ENCODE peak calls at places on chromosomes 2 and 18, in five cellular contexts. R, K, S, O and X are unnamed samples.

GRCh38 chr2:106057206-106057605 is 136.9 kb downstream of the UXS1 start:
- DNase-seq in K (peak; percentile 29), O (no peak), S (no peak), R (no peak), X (no peak)

GRCh38 chr2:14756981-14757657 is 124.6 kb downstream of the LRATD1 start:
- DNase-seq in O (peak; percentile 85), S (no peak), R (no peak), K (no peak), X (no peak)

GRCh38 chr2:218985325-218986091 is 524 bp upstream of the FEV start:
- DNase-seq in K (no peak), R (no peak), S (no peak), O (no peak), X (no peak)

GRCh38 chr2:67268806-67269205 is 128.3 kb upstream of the ETAA1 start:
- DNase-seq in S (no peak), O (peak; percentile 88), K (no peak), R (no peak), X (no peak)

GRCh38 chr2:205650450-205650849 is 31.9 kb upstream of the NRP2 start:
- DNase-seq in S (no peak), K (no peak), O (peak; percentile 61), R (peak; percentile 68), X (peak; percentile 25)

GRCh38 chr2:19802088-19802806 is 99.5 kb downstream of the TTC32 start:
- DNase-seq in R (no peak), S (no peak), K (no peak), O (peak; percentile 50), X (no peak)

GRCh38 chr2:187854801-187855200 is 300.6 kb upstream of the TFPI start:
- DNase-seq in S (no peak), O (no peak), K (no peak), R (no peak), X (no peak)

GRCh38 chr2:152602750-152603149 is 114.5 kb downstream of the PRPF40A start:
- DNase-seq in S (no peak), O (no peak), R (no peak), K (no peak), X (no peak)

GRCh38 chr2:224429441-224429810 is 27.5 kb upstream of the FAM124B start:
- DNase-seq in O (no peak), R (no peak), S (no peak), K (no peak), X (no peak)

GRCh38 chr2:105177546-105178254 is 63.8 kb upstream of the GPR45 start:
- DNase-seq in K (no peak), S (no peak), R (no peak), O (no peak), X (no peak)

GRCh38 chr2:198374375-198375072 is 570.1 kb downstream of the PLCL1 start:
- DNase-seq in S (no peak), R (peak; percentile 64), O (peak; percentile 70), K (no peak), X (peak; percentile 45)

GRCh38 chr2:45458909-45459563 is 152.0 kb downstream of the SRBD1 start:
- DNase-seq in S (no peak), K (no peak), O (peak; percentile 64), R (peak; percentile 14), X (no peak)

GRCh38 chr2:117470311-117471095 is 344.0 kb upstream of the DDX18 start:
- DNase-seq in R (peak; percentile 71), K (no peak), O (no peak), S (no peak), X (peak; percentile 90)

GRCh38 chr2:226905718-226906438 is 70.0 kb downstream of the RHBDD1 start:
- DNase-seq in O (no peak), R (no peak), K (no peak), S (no peak), X (no peak)

GRCh38 chr2:215529271-215529670 is 93.4 kb upstream of the FN1 start:
- DNase-seq in S (no peak), K (no peak), R (no peak), O (peak; percentile 81), X (no peak)

GRCh38 chr18:77055429-77056310 is 76.9 kb downstream of the MBP start:
- DNase-seq in K (no peak), S (peak; percentile 73), R (no peak), O (peak; percentile 58), X (no peak)

GRCh38 chr2:120307482-120307881 is 38.5 kb upstream of the INHBB start:
- DNase-seq in O (no peak), S (peak; percentile 43), K (no peak), R (no peak), X (no peak)

GRCh38 chr2:206502729-206503128 is 59.4 kb downstream of the ADAM23 start:
- DNase-seq in O (no peak), K (no peak), S (no peak), R (no peak), X (no peak)

GRCh38 chr2:120204022-120204405 is 19.2 kb downstream of the TMEM185B start:
- DNase-seq in R (no peak), K (no peak), O (no peak), S (no peak), X (no peak)

GRCh38 chr2:159072795-159073194 is 104.4 kb downstream of the TANC1 start:
- DNase-seq in K (no peak), O (peak; percentile 73), S (no peak), R (no peak), X (no peak)

GRCh38 chr18:22297008-22297407 is 120.7 kb downstream of the CTAGE1 start:
- DNase-seq in S (no peak), K (no peak), R (no peak), O (no peak), X (no peak)

GRCh38 chr2:174612960-174613359 is 15.4 kb upstream of the WIPF1 start:
- DNase-seq in R (no peak), S (no peak), O (no peak), K (no peak), X (no peak)

GRCh38 chr2:189719531-189719930 is 43.1 kb downstream of the OSGEPL1 start:
- DNase-seq in O (no peak), R (no peak), S (no peak), K (no peak), X (no peak)

GRCh38 chr2:240974771-240975572 is 23.4 kb upstream of the SNED1 start:
- DNase-seq in K (peak; percentile 13), O (peak; percentile 30), R (no peak), S (no peak), X (no peak)

GRCh38 chr2:231781798-231782726 is 980 bp upstream of the PDE6D start:
- DNase-seq in O (peak; percentile 42), K (no peak), R (no peak), S (no peak), X (no peak)

GRCh38 chr18:37107748-37108522 is 279.0 kb downstream of the KIAA1328 start:
- DNase-seq in R (no peak), S (no peak), O (no peak), K (no peak), X (no peak)

GRCh38 chr18:74742573-74742972 is 144.9 kb downstream of the ZNF407 start:
- DNase-seq in O (peak; percentile 56), R (no peak), S (no peak), K (no peak), X (no peak)

GRCh38 chr2:38406597-38407110 is 29.6 kb upstream of the ATL2 start:
- DNase-seq in O (no peak), R (peak; percentile 72), K (no peak), S (peak; percentile 78), X (no peak)

GRCh38 chr2:234620018-234620417 is 123.1 kb upstream of the ARL4C start:
- DNase-seq in S (no peak), O (no peak), K (no peak), R (no peak), X (no peak)

GRCh38 chr2:197092431-197092830 is 165.9 kb upstream of the PGAP1 start:
- DNase-seq in O (peak; percentile 92), S (no peak), R (no peak), K (no peak), X (no peak)

GRCh38 chr2:119049968-119050657 is 108.1 kb downstream of the MARCO start:
- DNase-seq in R (peak; percentile 50), S (no peak), O (no peak), K (no peak), X (no peak)

GRCh38 chr2:109331864-109332848 is 203.2 kb downstream of the SH3RF3 start:
- DNase-seq in R (no peak), K (no peak), S (peak; percentile 85), O (peak; percentile 96), X (no peak)

GRCh38 chr2:121532894-121533293 is 2.2 kb downstream of the RNU4ATAC start:
- DNase-seq in K (no peak), O (peak; percentile 10), R (peak; percentile 32), S (no peak), X (no peak)

GRCh38 chr2:110716959-110717645 is 15.3 kb upstream of the ACOXL start:
- DNase-seq in R (no peak), S (no peak), O (no peak), K (no peak), X (no peak)

GRCh38 chr2:151774506-151774905 is 40.2 kb upstream of the NEB start:
- DNase-seq in R (no peak), S (no peak), O (peak; percentile 80), K (no peak), X (no peak)

GRCh38 chr2:27960237-27960912 is 69.8 kb downstream of the BABAM2 start:
- DNase-seq in K (no peak), O (peak; percentile 93), S (no peak), R (no peak), X (no peak)
- H3K9me3 ChIP-seq in K (no peaks in the 10 kb centered on the region), O (peaks cover 2% of the 10 kb centered on the region), S (no peaks in the 10 kb centered on the region), R (no peaks in the 10 kb centered on the region), X (no peaks in the 10 kb centered on the region)

GRCh38 chr2:9753276-9753600 is 90.0 kb upstream of the TAF1B start:
- DNase-seq in K (peak; percentile 35), S (peak; percentile 66), O (peak; percentile 91), R (no peak), X (no peak)
- H3K4me3 ChIP-seq in K (peak overlapping the region; percentile 16), S (no peak overlapping the region), O (no peak overlapping the region), R (no peak overlapping the region), X (no peak overlapping the region)

GRCh38 chr2:236223675-236224074 is 40.5 kb downstream of the ASB18 start:
- DNase-seq in K (no peak), O (no peak), R (no peak), S (no peak), X (no peak)

GRCh38 chr2:236229186-236229585 is 35.0 kb downstream of the ASB18 start:
- DNase-seq in S (no peak), K (no peak), O (no peak), R (no peak), X (no peak)
- H3K9me3 ChIP-seq in S (peaks cover 5% of the 10 kb centered on the region), K (peaks cover 6% of the 10 kb centered on the region), O (peaks cover 6% of the 10 kb centered on the region), R (peaks cover 2% of the 10 kb centered on the region), X (peaks cover 1% of the 10 kb centered on the region)

DNA sequence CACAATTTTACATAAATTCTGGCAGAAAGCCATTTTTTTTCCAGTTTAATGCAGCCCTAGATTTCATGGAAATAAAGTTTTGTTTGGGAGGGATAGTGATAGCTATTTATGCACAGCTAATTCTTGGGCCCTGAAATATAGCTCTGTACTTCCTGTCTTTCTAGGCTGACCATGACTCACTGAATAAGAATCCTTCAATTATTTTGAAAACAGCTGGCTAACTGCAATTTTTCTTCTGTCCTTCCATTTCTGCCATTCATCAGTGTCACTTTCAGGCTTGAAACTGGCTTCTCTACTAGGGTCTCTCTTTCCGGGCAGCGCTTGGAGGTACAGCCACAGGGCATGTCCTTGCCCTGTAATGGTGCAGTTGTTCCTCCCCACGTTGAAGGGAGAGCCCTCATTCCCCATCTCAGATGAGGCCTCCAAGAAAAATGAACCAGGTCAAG is 97.1 kb upstream of the TMEM178A start:
- DNase-seq in R (no peak), S (no peak), K (no peak), O (peak; percentile 84), X (no peak)
- H3K4me3 ChIP-seq in R (no peak overlapping the region), S (no peak overlapping the region), K (no peak overlapping the region), O (no peak overlapping the region), X (no peak overlapping the region)

GRCh38 chr18:14935210-14935609 is 187.2 kb downstream of the ANKRD30B start:
- DNase-seq in O (no peak), S (no peak), K (no peak), R (no peak), X (no peak)
- H3K9me3 ChIP-seq in O (peaks cover 43% of the 10 kb centered on the region), S (no peaks in the 10 kb centered on the region), K (no peaks in the 10 kb centered on the region), R (no peaks in the 10 kb centered on the region), X (no peaks in the 10 kb centered on the region)